ENCODE peak calls at places on chromosomes 16 and 17, in five cellular contexts. W, B, Q, L and X are unnamed samples.

GRCh38 chr17:45225051-45225700 is 3.5 kb downstream of the FMNL1 start:
- DNase-seq in W (no peak), B (no peak), Q (peak; percentile 30), L (no peak), X (no peak)

GRCh38 chr17:12521416-12521815 is 144.3 kb upstream of the MYOCD start:
- DNase-seq in W (no peak), B (no peak), Q (no peak), L (no peak), X (no peak)

GRCh38 chr17:71117461-71117860 is 948.1 kb downstream of the KCNJ2 start:
- DNase-seq in W (no peak), B (no peak), Q (no peak), L (no peak), X (no peak)

GRCh38 chr16:49022351-49022963 is 259.2 kb downstream of the CBLN1 start:
- DNase-seq in W (no peak), B (no peak), Q (no peak), L (no peak), X (no peak)

GRCh38 chr16:35142147-35142808 is 1682.9 kb downstream of the TP53TG3F start:
- DNase-seq in W (no peak), B (no peak), Q (no peak), L (no peak), X (no peak)

GRCh38 chr16:79347176-79347715 is 253.3 kb downstream of the MAF start:
- DNase-seq in W (no peak), B (no peak), Q (no peak), L (no peak), X (no peak)

GRCh38 chr17:45923511-45924268 is 29.3 kb downstream of the MAPT start:
- DNase-seq in W (no peak), B (no peak), Q (no peak), L (no peak), X (no peak)

GRCh38 chr16:11350531-11351335 is 5.5 kb downstream of the RMI2 start:
- DNase-seq in W (no peak), B (no peak), Q (no peak), L (no peak), X (no peak)

GRCh38 chr16:3021449-3022207 is 1.5 kb downstream of the TNFRSF12A start:
- DNase-seq in W (peak; percentile 80), B (peak; percentile 80), Q (peak; percentile 89), L (peak; percentile 81), X (peak; percentile 87)

GRCh38 chr16:46903255-46903905 is 19.2 kb downstream of the GPT2 start:
- DNase-seq in W (no peak), B (no peak), Q (no peak), L (no peak), X (no peak)

GRCh38 chr17:19747829-19748806 is at the start of gene ALDH3A1:
- DNase-seq in W (no peak), B (no peak), Q (no peak), L (peak; percentile 59), X (peak; percentile 30)

GRCh38 chr17:48055531-48056245 is 7.5 kb downstream of the NFE2L1 start:
- DNase-seq in W (no peak), B (no peak), Q (no peak), L (no peak), X (no peak)

GRCh38 chr17:48429156-48429555 is 858 bp downstream of the SKAP1 start:
- DNase-seq in W (no peak), B (no peak), Q (no peak), L (no peak), X (no peak)

GRCh38 chr17:3030096-3030495 is 33.3 kb downstream of the OR1D5 start:
- DNase-seq in W (no peak), B (no peak), Q (no peak), L (no peak), X (no peak)

GRCh38 chr17:38588775-38589174 is 17.0 kb downstream of the SRCIN1 start:
- DNase-seq in W (no peak), B (no peak), Q (no peak), L (no peak), X (no peak)

DNA sequence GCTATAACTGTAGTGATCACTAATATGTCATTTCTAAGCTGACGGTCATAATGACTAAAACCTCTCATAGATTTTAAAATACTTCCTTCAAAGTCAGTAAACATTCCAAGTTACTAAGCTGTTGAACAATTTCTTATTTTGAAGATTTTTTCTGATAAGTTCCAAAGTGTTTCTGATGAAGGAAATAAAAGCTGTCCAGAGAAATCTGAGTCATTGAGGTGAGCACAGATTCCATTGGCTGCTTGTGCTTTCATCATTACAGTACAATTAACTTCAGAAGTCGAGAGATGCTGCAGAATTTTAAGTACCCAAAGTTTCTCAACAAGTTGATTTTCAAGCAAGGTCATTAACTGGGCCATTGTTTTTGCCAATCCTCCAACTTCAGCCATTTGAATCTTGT is 23.9 kb downstream of the NLRC5 start:
- DNase-seq in W (no peak), B (no peak), Q (no peak), L (no peak), X (no peak)
- H3K4me1 ChIP-seq in W (no peaks in the 10 kb centered on the region), B (no peaks in the 10 kb centered on the region), Q (no peaks in the 10 kb centered on the region), L (no peaks in the 10 kb centered on the region), X (no peaks in the 10 kb centered on the region)

GRCh38 chr16:81018496-81018895 is 11.5 kb downstream of the CENPN start:
- DNase-seq in W (no peak), B (no peak), Q (no peak), L (no peak), X (no peak)
- H3K4me3 ChIP-seq in W (no peak overlapping the region), B (no peak overlapping the region), Q (no peak overlapping the region), L (no peak overlapping the region), X (no peak overlapping the region)

GRCh38 chr16:56554441-56554840 is 10.4 kb upstream of the MT4 start:
- DNase-seq in W (no peak), B (no peak), Q (no peak), L (no peak), X (no peak)
- H3K27ac ChIP-seq in W (no peak overlapping the region), B (no peak overlapping the region), Q (no peak overlapping the region), L (no peak overlapping the region), X (no peak overlapping the region)

GRCh38 chr17:50205931-50206505 is 4.6 kb upstream of the COL1A1 start:
- DNase-seq in W (peak; percentile 21), B (no peak), Q (no peak), L (no peak), X (no peak)

GRCh38 chr17:50206604-50207293 is 5.3 kb upstream of the COL1A1 start:
- DNase-seq in W (peak; percentile 77), B (no peak), Q (peak; percentile 68), L (no peak), X (no peak)

GRCh38 chr17:50204431-50204830 is 3.0 kb upstream of the COL1A1 start:
- DNase-seq in W (peak; percentile 18), B (no peak), Q (no peak), L (no peak), X (no peak)

GRCh38 chr17:50203589-50204345 is 2.3 kb upstream of the COL1A1 start:
- DNase-seq in W (peak; percentile 80), B (no peak), Q (no peak), L (no peak), X (no peak)

DNA sequence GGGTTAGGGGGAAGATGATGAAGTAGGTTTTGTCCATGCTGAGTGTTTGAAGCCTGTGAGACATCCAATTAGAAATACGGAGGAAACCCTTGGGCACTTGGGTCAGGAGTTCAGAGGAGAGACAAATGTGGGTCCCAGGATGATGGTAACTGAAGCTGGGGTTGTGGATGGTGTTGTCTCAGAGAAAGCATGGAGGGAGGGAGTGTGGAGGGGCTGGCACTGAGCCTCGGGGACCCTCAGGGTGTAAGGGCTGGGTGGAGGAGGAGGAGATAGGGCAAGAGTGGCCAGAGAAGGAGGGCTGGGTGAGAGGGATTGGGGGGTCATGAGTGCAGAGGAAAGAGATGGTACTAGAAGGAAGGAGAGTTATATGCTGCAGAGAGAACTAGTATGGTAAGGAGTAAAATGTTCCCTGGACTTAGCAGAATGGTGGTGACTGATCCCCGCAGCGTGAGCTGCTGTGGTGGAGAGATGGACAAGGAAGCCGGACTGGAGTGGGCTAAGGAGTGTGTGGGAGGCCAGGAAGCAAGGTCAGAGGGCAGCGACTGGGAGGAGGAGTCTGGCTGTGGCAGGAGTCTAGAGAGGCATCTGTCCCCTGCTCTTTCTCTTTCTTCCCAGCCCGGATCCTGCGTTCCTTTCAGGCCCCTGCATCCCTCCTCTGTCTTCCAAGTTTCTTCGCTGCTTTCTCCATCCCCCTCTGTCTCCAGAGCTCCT is 3.8 kb upstream of the COL1A1 start:
- DNase-seq in W (peak; percentile 62), B (no peak), Q (peak; percentile 61), L (no peak), X (no peak)
- H3K4me1 ChIP-seq in W (peaks cover 42% of the 10 kb centered on the region), B (peaks cover 31% of the 10 kb centered on the region), Q (no peaks in the 10 kb centered on the region), L (peaks cover 47% of the 10 kb centered on the region), X (peaks cover 10% of the 10 kb centered on the region)

GRCh38 chr16:30444231-30445148 is 1.2 kb downstream of the SEPHS2 start:
- DNase-seq in W (no peak), B (no peak), Q (no peak), L (no peak), X (no peak)

GRCh38 chr16:30434852-30435251 is 5.0 kb upstream of the DCTPP1 start:
- DNase-seq in W (no peak), B (no peak), Q (no peak), L (no peak), X (no peak)

GRCh38 chr16:30437511-30438046 is 7.7 kb upstream of the DCTPP1 start:
- DNase-seq in W (no peak), B (no peak), Q (no peak), L (no peak), X (no peak)

GRCh38 chr16:30438835-30439234 is 6.8 kb downstream of the SEPHS2 start:
- DNase-seq in W (no peak), B (no peak), Q (no peak), L (no peak), X (no peak)

DNA sequence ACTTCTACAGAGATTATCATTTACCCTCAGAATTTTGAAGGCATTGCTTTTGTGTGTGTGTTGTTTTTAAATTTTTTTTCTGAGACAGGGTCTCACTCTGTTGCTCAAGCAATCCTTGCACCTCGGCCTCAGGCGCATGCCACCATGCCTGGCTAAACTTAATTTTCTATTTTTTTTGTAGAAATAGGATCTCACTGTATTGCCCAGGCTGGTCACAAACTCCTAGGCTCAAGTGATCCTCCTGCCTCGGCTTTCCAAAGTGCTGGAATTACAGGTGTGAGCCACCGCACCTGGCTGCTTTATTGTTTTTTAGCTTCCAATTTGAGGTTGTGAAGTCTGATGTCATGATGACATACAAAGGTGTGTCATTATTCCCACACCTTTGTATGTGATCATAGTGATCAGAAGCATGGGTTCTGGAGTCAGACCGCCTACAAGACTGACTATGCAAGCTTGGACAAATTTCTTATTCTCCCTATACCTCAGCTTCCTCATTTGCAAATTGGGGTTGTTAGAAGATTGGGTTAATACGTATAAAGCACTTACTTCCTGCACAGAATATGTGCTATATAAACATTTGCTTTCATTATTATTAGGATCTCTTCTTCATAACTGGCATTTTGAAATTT is 5.8 kb downstream of the SEPHS2 start:
- DNase-seq in W (no peak), B (no peak), Q (no peak), L (no peak), X (no peak)
- H3K4me3 ChIP-seq in W (no peak overlapping the region), B (no peak overlapping the region), Q (no peak overlapping the region), L (no peak overlapping the region), X (no peak overlapping the region)

DNA sequence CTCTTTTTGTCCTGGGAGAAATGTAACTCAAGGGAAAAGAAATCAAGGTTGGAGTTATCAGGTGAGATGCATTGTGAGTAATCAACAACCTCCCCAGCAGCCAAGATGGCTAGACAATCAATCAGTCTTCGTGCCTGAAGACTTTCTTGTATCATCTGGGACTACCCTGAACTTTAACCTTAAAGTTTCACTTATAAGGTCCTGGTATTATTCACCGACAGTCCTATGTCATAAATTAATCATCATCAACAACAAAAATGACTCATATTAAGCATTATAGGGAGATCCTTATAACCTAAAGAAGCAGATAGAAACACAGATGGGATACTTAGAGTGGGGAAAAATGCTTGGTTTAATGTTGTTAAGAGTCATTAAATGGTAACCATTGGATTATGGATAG is 7.7 kb upstream of the TEKT3 start:
- DNase-seq in W (no peak), B (no peak), Q (no peak), L (no peak), X (no peak)
- H3K27ac ChIP-seq in W (no peak overlapping the region), B (no peak overlapping the region), Q (no peak overlapping the region), L (no peak overlapping the region), X (no peak overlapping the region)

GRCh38 chr16:71845639-71846431 is at the start of gene ATXN1L:
- DNase-seq in W (peak; percentile 87), B (peak; percentile 93), Q (peak; percentile 93), L (peak; percentile 89), X (peak; percentile 90)
- H3K4me1 ChIP-seq in W (no peaks in the 10 kb centered on the region), B (peaks cover 16% of the 10 kb centered on the region), Q (peaks cover 24% of the 10 kb centered on the region), L (peaks cover 7% of the 10 kb centered on the region), X (peaks cover 19% of the 10 kb centered on the region)